ENCODE peak calls at places on chromosomes 13 and 19, in five cellular contexts. J, A, T, N and O are unnamed samples.

GRCh38 chr19:35436477-35437141 is 11.4 kb upstream of the FFAR2 start:
- DNase-seq in J (no peak), A (no peak), T (no peak), N (no peak), O (no peak)

GRCh38 chr13:109281823-109282239 is 504.6 kb downstream of the IRS2 start:
- DNase-seq in J (no peak), A (no peak), T (no peak), N (no peak), O (no peak)

GRCh38 chr19:45676851-45677263 is 8.8 kb downstream of the GIPR start:
- DNase-seq in J (no peak), A (no peak), T (peak; percentile 85), N (no peak), O (no peak)

GRCh38 chr13:95641961-95642621 is 2.4 kb downstream of the DZIP1 start:
- DNase-seq in J (no peak), A (no peak), T (peak; percentile 81), N (peak; percentile 44), O (no peak)

GRCh38 chr19:39917561-39918182 is 16.8 kb downstream of the FCGBP start:
- DNase-seq in J (no peak), A (no peak), T (no peak), N (no peak), O (no peak)

GRCh38 chr13:25046985-25047660 is 48.8 kb upstream of the PABPC3 start:
- DNase-seq in J (no peak), A (no peak), T (peak; percentile 80), N (no peak), O (no peak)

GRCh38 chr19:54172764-54173699 is at the start of gene TMC4:
- DNase-seq in J (no peak), A (peak; percentile 26), T (peak; percentile 82), N (no peak), O (peak; percentile 63)

GRCh38 chr19:17530586-17530985 is 19.1 kb downstream of the PGLS start:
- DNase-seq in J (no peak), A (no peak), T (peak; percentile 66), N (peak; percentile 39), O (no peak)

GRCh38 chr13:46839399-46839798 is 42.4 kb upstream of the ESD start:
- DNase-seq in J (no peak), A (no peak), T (no peak), N (no peak), O (no peak)

GRCh38 chr13:46683879-46684278 is 113.1 kb downstream of the ESD start:
- DNase-seq in J (no peak), A (no peak), T (no peak), N (no peak), O (no peak)

GRCh38 chr13:22451345-22451744 is 729.4 kb upstream of the SGCG start:
- DNase-seq in J (no peak), A (no peak), T (no peak), N (peak; percentile 3), O (no peak)

GRCh38 chr19:33490041-33490451 is 31.5 kb downstream of the PEPD start:
- DNase-seq in J (no peak), A (no peak), T (no peak), N (no peak), O (no peak)

GRCh38 chr19:47447470-47448359 is 24.0 kb downstream of the SLC8A2 start:
- DNase-seq in J (no peak), A (peak; percentile 97), T (peak; percentile 100), N (peak; percentile 31), O (peak; percentile 85)

GRCh38 chr19:8335343-8336071 is 7.6 kb downstream of the KANK3 start:
- DNase-seq in J (no peak), A (peak; percentile 52), T (peak; percentile 81), N (no peak), O (no peak)

GRCh38 chr13:49246850-49247721 is 639 bp upstream of the CDADC1 start:
- DNase-seq in J (no peak), A (no peak), T (no peak), N (no peak), O (no peak)

GRCh38 chr13:99086869-99087129 is 108.9 kb upstream of the DOCK9 start:
- DNase-seq in J (no peak), A (no peak), T (no peak), N (no peak), O (no peak)

GRCh38 chr13:99087130-99087953 is 109.5 kb upstream of the DOCK9 start:
- DNase-seq in J (peak; percentile 36), A (peak; percentile 91), T (peak; percentile 95), N (peak; percentile 59), O (peak; percentile 71)

GRCh38 chr13:99085139-99085845 is 107.4 kb upstream of the DOCK9 start:
- DNase-seq in J (no peak), A (peak; percentile 28), T (peak; percentile 57), N (no peak), O (no peak)

GRCh38 chr13:99086149-99086868 is 108.4 kb upstream of the DOCK9 start:
- DNase-seq in J (no peak), A (peak; percentile 80), T (peak; percentile 74), N (no peak), O (no peak)

GRCh38 chr13:99085846-99086148 is 107.9 kb upstream of the DOCK9 start:
- DNase-seq in J (no peak), A (no peak), T (peak; percentile 66), N (no peak), O (no peak)
- TF ChIP-seq CEBPB in J (no peak), A (no peak), T (no peak), N (no peak), O (no peak)

GRCh38 chr19:1472227-1473055 is 6.6 kb downstream of the C19orf25 start:
- DNase-seq in J (no peak), A (no peak), T (no peak), N (no peak), O (no peak)

GRCh38 chr19:1470864-1471513 is 8.0 kb downstream of the C19orf25 start:
- DNase-seq in J (no peak), A (no peak), T (peak; percentile 86), N (no peak), O (no peak)

GRCh38 chr19:1469936-1470863 is 8.8 kb downstream of the C19orf25 start:
- DNase-seq in J (no peak), A (peak; percentile 78), T (peak; percentile 78), N (no peak), O (peak; percentile 42)

GRCh38 chr19:1473056-1473400 is 6.0 kb downstream of the C19orf25 start:
- DNase-seq in J (no peak), A (no peak), T (no peak), N (no peak), O (no peak)

GRCh38 chr19:1471514-1472107 is 7.4 kb downstream of the C19orf25 start:
- DNase-seq in J (no peak), A (no peak), T (no peak), N (no peak), O (no peak)
- TF ChIP-seq EZH2 in J (no peak), A (no peak), T (no peak), N (no peak), O (no peak)

GRCh38 chr13:21069561-21070004 is 8.2 kb upstream of the LATS2 start:
- DNase-seq in J (no peak), A (no peak), T (no peak), N (peak; percentile 63), O (no peak)

GRCh38 chr13:21067794-21068193 is 6.4 kb upstream of the LATS2 start:
- DNase-seq in J (no peak), A (no peak), T (no peak), N (no peak), O (no peak)

GRCh38 chr13:21074601-21075302 is 13.4 kb upstream of the LATS2 start:
- DNase-seq in J (no peak), A (no peak), T (peak; percentile 46), N (no peak), O (no peak)

GRCh38 chr13:21071894-21072293 is 10.5 kb upstream of the LATS2 start:
- DNase-seq in J (no peak), A (no peak), T (no peak), N (no peak), O (no peak)

DNA sequence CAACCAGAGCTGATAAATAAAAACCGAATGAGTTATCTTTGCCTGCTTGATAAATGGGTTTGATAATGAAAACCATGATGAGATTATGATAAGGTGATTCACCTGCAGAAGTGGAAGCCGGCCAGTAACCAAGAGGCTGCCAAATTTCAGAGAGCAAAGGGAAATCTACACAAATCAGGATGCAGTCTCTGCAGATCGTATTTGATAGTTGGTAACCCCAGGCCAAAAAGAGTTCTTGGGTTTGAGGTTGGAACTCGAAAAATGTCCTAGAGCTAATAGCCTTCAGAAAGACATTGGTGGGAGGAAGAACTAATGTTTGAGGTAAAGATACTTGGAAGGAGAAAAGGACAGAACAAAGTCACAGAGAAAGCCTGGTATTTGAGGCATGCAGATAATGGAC is 9.6 kb upstream of the LATS2 start:
- DNase-seq in J (no peak), A (no peak), T (no peak), N (no peak), O (no peak)
- TF ChIP-seq CEBPB in J (no peak), A (no peak), T (no peak), N (no peak), O (no peak)

GRCh38 chr19:1286859-1287621 is 1.4 kb downstream of the EFNA2 start:
- DNase-seq in J (no peak), A (no peak), T (no peak), N (no peak), O (no peak)
- TF ChIP-seq EZH2 in J (no peak), A (no peak), T (no peak), N (no peak), O (no peak)

GRCh38 chr13:106433066-106433465 is 102.4 kb downstream of the EFNB2 start:
- DNase-seq in J (no peak), A (no peak), T (no peak), N (no peak), O (no peak)
- TF ChIP-seq CEBPB in J (no peak), A (no peak), T (no peak), N (no peak), O (peak; percentile 14)

GRCh38 chr19:3873151-3873550 is 4.3 kb upstream of the ZFR2 start:
- DNase-seq in J (no peak), A (no peak), T (no peak), N (no peak), O (no peak)

GRCh38 chr19:3863648-3864047 is 5.2 kb downstream of the ZFR2 start:
- DNase-seq in J (no peak), A (no peak), T (no peak), N (no peak), O (no peak)

GRCh38 chr19:3868770-3869456 is at the start of gene ZFR2:
- DNase-seq in J (no peak), A (peak; percentile 68), T (peak; percentile 91), N (no peak), O (peak; percentile 36)

GRCh38 chr19:3866798-3867638 is 1.8 kb downstream of the ZFR2 start:
- DNase-seq in J (no peak), A (no peak), T (no peak), N (no peak), O (no peak)

GRCh38 chr19:3867971-3868769 is 668 bp downstream of the ZFR2 start:
- DNase-seq in J (no peak), A (no peak), T (peak; percentile 59), N (no peak), O (no peak)
- TF ChIP-seq EZH2 in J (no peak), A (no peak), T (no peak), N (peak; percentile 56), O (no peak)